ENCODE peak calls at places on chromosomes 5 and 9, in four cellular contexts. One of them, this sample, is unnamed.

GRCh38 chr5:105146867-105147266 is 1584.3 kb upstream of the NUDT12 start:
- DNase-seq in brain microvascular endothelial cell: no peak
- DNase-seq in GM23338: no peak
- DNase-seq in prostate gland: no peak
- DNase-seq in this sample: no peak

GRCh38 chr5:171783051-171783450 is 2.6 kb upstream of the SMIM23 start:
- DNase-seq in GM23338: no peak
- DNase-seq in brain microvascular endothelial cell: no peak
- DNase-seq in prostate gland: no peak
- DNase-seq in this sample: no peak

GRCh38 chr9:84955155-84955554 is 285.6 kb downstream of the NTRK2 start:
- DNase-seq in brain microvascular endothelial cell: no peak
- DNase-seq in GM23338: no peak
- DNase-seq in prostate gland: no peak
- DNase-seq in this sample: no peak

GRCh38 chr5:175088963-175089362 is 355.0 kb downstream of the DRD1 start:
- DNase-seq in GM23338: no peak
- DNase-seq in brain microvascular endothelial cell: no peak
- DNase-seq in prostate gland: no peak
- DNase-seq in this sample: no peak

GRCh38 chr9:116566677-116567488 is 120.2 kb upstream of the TRIM32 start:
- DNase-seq in brain microvascular endothelial cell: no peak
- DNase-seq in GM23338: no peak
- DNase-seq in prostate gland: no peak
- DNase-seq in this sample: no peak

GRCh38 chr5:53031695-53032096 is 42.5 kb downstream of the ITGA2 start:
- DNase-seq in prostate gland: peak; percentile 20
- DNase-seq in GM23338: no peak
- DNase-seq in brain microvascular endothelial cell: peak; percentile 89
- DNase-seq in this sample: no peak

GRCh38 chr5:172920447-172920849 is 38.8 kb upstream of the RPL26L1 start:
- DNase-seq in prostate gland: no peak
- DNase-seq in brain microvascular endothelial cell: peak; percentile 99
- DNase-seq in GM23338: no peak
- DNase-seq in this sample: no peak

GRCh38 chr5:93572773-93573626 is 8.0 kb downstream of the NR2F1-AS1 start:
- DNase-seq in brain microvascular endothelial cell: no peak
- DNase-seq in GM23338: peak; percentile 78
- DNase-seq in prostate gland: no peak
- DNase-seq in this sample: no peak

GRCh38 chr5:158560170-158560569 is 539.5 kb downstream of the EBF1 start:
- DNase-seq in prostate gland: no peak
- DNase-seq in brain microvascular endothelial cell: peak; percentile 63
- DNase-seq in GM23338: no peak
- DNase-seq in this sample: peak; percentile 36

DNA sequence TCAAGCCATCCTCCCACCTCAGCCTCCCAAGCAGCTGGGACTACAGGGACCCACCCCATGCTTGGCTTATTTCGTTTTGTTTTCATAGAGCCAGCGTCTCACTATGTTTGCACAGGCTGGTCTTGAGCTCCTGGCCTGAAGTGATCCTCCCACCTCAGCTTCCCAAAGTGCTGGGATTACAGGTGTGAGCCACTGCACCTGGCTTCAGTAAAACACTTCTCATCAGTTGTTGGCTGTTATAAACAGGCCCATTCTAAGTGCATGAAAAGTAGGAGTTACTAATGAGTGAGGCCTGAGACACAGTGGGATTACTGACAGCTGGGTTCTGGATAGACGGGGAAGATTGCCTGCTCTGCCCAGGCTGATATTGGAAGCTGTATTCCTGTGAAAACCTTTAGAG is 3.5 kb downstream of the CRB2 start:
- DNase-seq in brain microvascular endothelial cell: no peak
- DNase-seq in GM23338: no peak
- DNase-seq in prostate gland: no peak
- DNase-seq in this sample: no peak
- H3K4me3 ChIP-seq in brain microvascular endothelial cell: no peak overlapping the region
- H3K4me3 ChIP-seq in GM23338: no peak overlapping the region
- H3K4me3 ChIP-seq in prostate gland: no peak overlapping the region
- H3K4me3 ChIP-seq in this sample: no peak overlapping the region

GRCh38 chr5:68533571-68534051 is 318.1 kb downstream of the PIK3R1 start:
- DNase-seq in GM23338: no peak
- DNase-seq in brain microvascular endothelial cell: no peak
- DNase-seq in prostate gland: peak; percentile 50
- DNase-seq in this sample: no peak

GRCh38 chr5:68531970-68532369 is 316.4 kb downstream of the PIK3R1 start:
- DNase-seq in brain microvascular endothelial cell: no peak
- DNase-seq in prostate gland: no peak
- DNase-seq in GM23338: no peak
- DNase-seq in this sample: no peak

GRCh38 chr5:68534131-68534940 is 318.8 kb downstream of the PIK3R1 start:
- DNase-seq in prostate gland: peak; percentile 70
- DNase-seq in GM23338: no peak
- DNase-seq in brain microvascular endothelial cell: peak; percentile 39
- DNase-seq in this sample: peak; percentile 25

GRCh38 chr5:68533051-68533450 is 317.5 kb downstream of the PIK3R1 start:
- DNase-seq in prostate gland: no peak
- DNase-seq in GM23338: no peak
- DNase-seq in brain microvascular endothelial cell: no peak
- DNase-seq in this sample: no peak

DNA sequence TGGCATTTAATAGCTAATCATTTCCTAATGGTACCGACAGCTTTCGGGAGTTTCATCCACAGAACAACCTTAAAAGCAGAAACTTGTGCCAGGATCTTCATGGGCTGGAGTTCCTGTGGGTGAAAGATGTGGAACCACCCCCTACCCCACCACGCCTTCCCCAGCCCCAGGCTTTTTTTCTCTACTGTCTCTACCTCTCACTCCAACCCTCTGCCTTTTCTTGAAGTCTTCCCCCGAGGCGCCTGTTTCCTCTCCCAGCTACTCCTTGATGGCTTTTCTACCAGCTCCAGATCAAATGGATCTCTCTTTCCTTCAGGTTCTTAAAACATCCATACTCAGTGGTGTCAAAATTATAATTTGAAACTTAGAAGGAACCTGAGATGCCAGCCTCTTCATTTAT is 319.6 kb downstream of the PIK3R1 start:
- DNase-seq in brain microvascular endothelial cell: no peak
- DNase-seq in GM23338: no peak
- DNase-seq in prostate gland: no peak
- DNase-seq in this sample: no peak
- H3K27ac ChIP-seq in brain microvascular endothelial cell: no peak overlapping the region
- H3K27ac ChIP-seq in GM23338: no peak overlapping the region
- H3K27ac ChIP-seq in prostate gland: peak overlapping the region; percentile 71
- H3K27ac ChIP-seq in this sample: no peak overlapping the region

DNA sequence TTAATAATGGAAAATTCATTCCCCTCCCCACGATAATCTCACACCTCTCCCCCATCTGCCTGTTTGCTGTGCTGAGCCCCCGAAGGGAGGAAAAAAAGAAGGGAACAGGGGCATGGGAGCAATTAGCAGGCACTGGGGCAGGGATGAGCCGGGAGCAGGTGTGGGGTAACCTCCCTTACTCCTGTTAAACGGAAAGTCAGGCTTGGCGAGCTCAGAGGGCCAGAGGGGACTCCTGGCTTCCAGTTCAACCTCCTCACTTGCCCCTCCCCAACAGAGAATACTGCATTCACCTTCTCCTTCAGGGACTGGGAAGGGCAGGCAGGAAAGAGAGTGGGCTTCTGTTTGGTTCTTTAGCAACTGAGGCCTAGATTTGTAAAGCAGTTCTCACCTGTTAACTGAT is 1.6 kb downstream of the AFAP1L1 start:
- DNase-seq in brain microvascular endothelial cell: no peak
- DNase-seq in GM23338: peak; percentile 24
- DNase-seq in prostate gland: no peak
- DNase-seq in this sample: no peak
- H3K4me3 ChIP-seq in brain microvascular endothelial cell: no peak overlapping the region
- H3K4me3 ChIP-seq in GM23338: peak overlapping the region; percentile 94
- H3K4me3 ChIP-seq in prostate gland: no peak overlapping the region
- H3K4me3 ChIP-seq in this sample: peak overlapping the region; percentile 77

GRCh38 chr5:132226516-132227234 is 978 bp downstream of the P4HA2 start:
- DNase-seq in prostate gland: no peak
- DNase-seq in brain microvascular endothelial cell: no peak
- DNase-seq in GM23338: peak; percentile 35
- DNase-seq in this sample: peak; percentile 31

GRCh38 chr5:132228241-132229035 is 785 bp upstream of the P4HA2 start:
- DNase-seq in prostate gland: no peak
- DNase-seq in GM23338: peak; percentile 27
- DNase-seq in brain microvascular endothelial cell: no peak
- DNase-seq in this sample: peak; percentile 47

GRCh38 chr5:132227235-132227484 is 493 bp downstream of the P4HA2 start:
- DNase-seq in brain microvascular endothelial cell: no peak
- DNase-seq in prostate gland: no peak
- DNase-seq in GM23338: no peak
- DNase-seq in this sample: no peak

GRCh38 chr5:132229236-132229635 is 1.6 kb upstream of the P4HA2 start:
- DNase-seq in prostate gland: no peak
- DNase-seq in GM23338: no peak
- DNase-seq in brain microvascular endothelial cell: no peak
- DNase-seq in this sample: no peak

GRCh38 chr5:132227485-132228240 is at the start of gene P4HA2:
- DNase-seq in brain microvascular endothelial cell: peak; percentile 52
- DNase-seq in prostate gland: peak; percentile 85
- DNase-seq in GM23338: peak; percentile 87
- DNase-seq in this sample: peak; percentile 87
- H3K27ac ChIP-seq in brain microvascular endothelial cell: peak within 1 kb of the TSS; percentile 85
- H3K27ac ChIP-seq in prostate gland: peak within 1 kb of the TSS; percentile 88
- H3K27ac ChIP-seq in GM23338: no peak within 1 kb of the TSS
- H3K27ac ChIP-seq in this sample: peak within 1 kb of the TSS; percentile 98

DNA sequence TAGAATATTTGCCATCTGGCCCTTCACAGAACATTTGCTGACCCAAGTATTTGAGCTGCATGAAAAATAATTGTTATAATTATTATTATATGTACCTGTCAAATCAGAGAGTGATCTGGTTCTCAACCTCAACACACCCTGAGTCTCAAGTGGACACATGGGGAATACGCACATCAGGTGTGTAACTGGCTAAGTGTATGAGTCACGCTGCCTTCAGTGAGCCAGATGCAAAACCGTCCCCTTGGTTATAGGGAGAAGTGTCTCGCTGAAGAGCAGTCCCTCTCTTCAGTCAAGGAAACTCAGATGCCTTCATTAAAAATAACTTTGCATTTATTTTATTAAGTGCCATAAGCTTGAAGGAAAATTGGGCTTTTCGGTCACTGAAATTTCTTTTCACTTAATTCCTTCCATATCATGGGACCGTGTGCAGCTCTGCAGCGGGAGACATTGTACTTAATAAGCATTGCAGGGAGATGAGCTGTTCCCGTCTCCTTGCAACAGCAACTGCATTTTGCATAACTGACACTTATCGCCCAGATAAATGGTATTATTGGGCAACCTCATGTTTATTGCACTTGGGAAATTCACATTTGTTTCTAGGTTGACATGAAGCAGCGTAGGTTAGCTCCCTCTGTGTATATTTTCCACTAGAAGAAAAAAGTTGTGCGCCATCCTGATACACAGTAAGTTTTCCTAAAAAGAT is 512.3 kb upstream of the DAP start:
- DNase-seq in prostate gland: no peak
- DNase-seq in GM23338: no peak
- DNase-seq in brain microvascular endothelial cell: no peak
- DNase-seq in this sample: no peak
- H3K4me3 ChIP-seq in prostate gland: no peak overlapping the region
- H3K4me3 ChIP-seq in GM23338: no peak overlapping the region
- H3K4me3 ChIP-seq in brain microvascular endothelial cell: no peak overlapping the region
- H3K4me3 ChIP-seq in this sample: no peak overlapping the region

This sample was measured in heart right ventricle.